ENCODE peak calls at places on chromosomes 5 and 9, in ten cellular contexts. L is tibial artery, P is transverse colon, N is pancreas, E is prostate gland, X is cardiac muscle cell, Z is PC-3, R is upper lobe of right lung, D is iPS DF 6.9, I is dorsolateral prefrontal cortex. J is an unnamed sample.

GRCh38 chr5:147906326-147907095 is at the start of gene C5orf46:
- DNase-seq in X (no peak), P (no peak), R (no peak), I (no peak), E (no peak), Z (peak; percentile 96), D (no peak), L (no peak), N (no peak), J (no peak)

GRCh38 chr5:143471041-143471509 is 67.6 kb upstream of the NR3C1 start:
- DNase-seq in X (no peak), N (no peak), R (no peak), E (no peak), Z (peak; percentile 6), L (no peak), I (no peak), D (no peak), P (no peak), J (no peak)

GRCh38 chr9:129237195-129237611 is 59.1 kb upstream of the IER5L start:
- DNase-seq in N (peak; percentile 15), X (no peak), P (no peak), L (no peak), Z (peak; percentile 54), R (no peak), I (no peak), D (no peak), E (no peak), J (no peak)

GRCh38 chr5:74199005-74199404 is 441.5 kb downstream of the ENC1 start:
- DNase-seq in P (no peak), Z (no peak), R (no peak), D (no peak), E (no peak), N (no peak), I (no peak), L (no peak), X (no peak), J (no peak)

GRCh38 chr9:20630241-20630943 is 8.1 kb upstream of the MLLT3 start:
- DNase-seq in R (no peak), L (no peak), I (no peak), N (no peak), Z (no peak), D (no peak), E (no peak), X (no peak), P (no peak), J (no peak)

GRCh38 chr9:116081437-116082110 is 72.0 kb upstream of the PAPPA start:
- DNase-seq in R (no peak), Z (no peak), I (no peak), D (no peak), P (no peak), X (no peak), N (no peak), E (no peak), L (no peak), J (no peak)

GRCh38 chr5:32283539-32284377 is 29.0 kb downstream of the MTMR12 start:
- DNase-seq in I (no peak), X (no peak), L (no peak), N (no peak), D (no peak), E (no peak), P (no peak), Z (peak; percentile 28), R (no peak), J (no peak)

GRCh38 chr9:81423589-81424326 is 265.6 kb downstream of the TLE1 start:
- DNase-seq in R (no peak), X (no peak), E (no peak), L (no peak), N (no peak), D (no peak), I (no peak), P (no peak), Z (no peak), J (no peak)

GRCh38 chr9:70466976-70467551 is 52.6 kb upstream of the KLF9 start:
- DNase-seq in N (no peak), X (no peak), L (no peak), R (no peak), P (no peak), E (no peak), Z (peak; percentile 15), D (no peak), I (no peak), J (no peak)

GRCh38 chr9:4143951-4144717 is 155.7 kb downstream of the GLIS3 start:
- DNase-seq in D (no peak), Z (peak; percentile 76), L (no peak), R (no peak), I (no peak), E (no peak), X (no peak), N (no peak), P (no peak), J (no peak)

DNA sequence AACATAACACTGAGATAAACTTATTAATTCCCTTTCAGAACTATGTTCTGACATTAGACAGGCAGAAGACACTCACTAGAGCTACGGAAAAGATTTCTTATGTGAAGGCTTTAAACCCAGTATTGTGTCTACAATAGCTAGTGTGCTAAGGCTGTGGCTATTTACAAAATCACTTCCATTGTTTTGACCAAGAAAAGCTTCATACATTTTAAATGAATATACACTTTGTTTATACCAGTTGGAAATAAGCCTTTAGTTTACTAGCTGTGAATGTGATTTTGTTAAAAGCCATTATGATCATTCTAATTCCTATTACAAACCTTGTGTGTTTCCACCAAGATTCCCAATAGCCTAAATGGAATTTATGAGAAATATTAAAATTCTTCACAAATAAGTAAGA is 83.0 kb downstream of the AGTPBP1 start:
- DNase-seq in N (no peak), E (no peak), D (no peak), P (no peak), L (no peak), I (no peak), R (no peak), X (no peak), Z (no peak), J (no peak)
- H3K27ac ChIP-seq in N (no peak overlapping the region), E (no peak overlapping the region), D (no peak overlapping the region), P (no peak overlapping the region), L (no peak overlapping the region), I (peak overlapping the region; percentile 94), R (no peak overlapping the region), X (no peak overlapping the region), Z (no peak overlapping the region), J (peak overlapping the region; percentile 93)

DNA sequence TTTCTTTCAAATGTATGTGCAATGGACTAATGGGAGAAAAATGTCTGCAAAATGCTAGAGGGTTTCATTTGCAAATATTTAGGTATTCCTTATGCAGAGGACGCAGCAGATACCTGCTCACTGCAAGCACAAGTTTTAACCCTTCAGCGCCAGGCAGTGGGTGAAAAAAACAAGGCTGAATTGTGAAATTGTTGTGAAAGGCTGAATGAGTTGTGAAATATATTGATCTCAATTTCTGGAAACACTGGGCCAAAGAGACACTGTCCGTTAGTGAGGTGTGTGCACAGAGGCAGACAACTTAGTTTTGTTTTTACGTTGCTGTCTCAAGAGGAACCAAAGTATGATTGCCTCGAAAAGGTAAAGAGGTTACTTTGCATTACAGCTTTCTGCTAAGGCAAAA is 18.8 kb downstream of the FUBP3 start:
- DNase-seq in R (no peak), Z (no peak), D (no peak), P (no peak), L (no peak), X (no peak), E (no peak), N (no peak), I (no peak), J (no peak)
- H3K27ac ChIP-seq in R (no peak overlapping the region), Z (no peak overlapping the region), D (no peak overlapping the region), P (no peak overlapping the region), L (no peak overlapping the region), X (no peak overlapping the region), E (no peak overlapping the region), N (no peak overlapping the region), I (no peak overlapping the region), J (no peak overlapping the region)

GRCh38 chr5:103101079-103101732 is 18.7 kb downstream of the GIN1 start:
- DNase-seq in D (no peak), Z (no peak), L (no peak), X (no peak), P (no peak), R (no peak), I (no peak), N (no peak), E (no peak), J (no peak)
- H3K27ac ChIP-seq in D (no peak overlapping the region), Z (no peak overlapping the region), L (no peak overlapping the region), X (no peak overlapping the region), P (no peak overlapping the region), R (no peak overlapping the region), I (no peak overlapping the region), N (no peak overlapping the region), E (no peak overlapping the region), J (no peak overlapping the region)

GRCh38 chr9:87501806-87502205 is 4.1 kb downstream of the DAPK1 start:
- DNase-seq in D (no peak), X (no peak), R (no peak), Z (no peak), L (no peak), I (no peak), P (no peak), N (no peak), E (no peak), J (no peak)
- H3K27ac ChIP-seq in D (no peak overlapping the region), X (no peak overlapping the region), R (peak overlapping the region; percentile 63), Z (no peak overlapping the region), L (no peak overlapping the region), I (no peak overlapping the region), P (peak overlapping the region; percentile 86), N (no peak overlapping the region), E (no peak overlapping the region), J (no peak overlapping the region)

GRCh38 chr9:124216474-124217176 is 41.1 kb upstream of the NEK6 start:
- DNase-seq in R (peak; percentile 71), X (no peak), N (no peak), P (peak; percentile 56), D (no peak), I (no peak), L (no peak), Z (no peak), E (no peak), J (no peak)

GRCh38 chr9:124220551-124221451 is 36.9 kb upstream of the NEK6 start:
- DNase-seq in D (no peak), E (peak; percentile 87), I (no peak), X (no peak), Z (peak; percentile 93), R (peak; percentile 59), L (peak; percentile 46), P (peak; percentile 60), N (peak; percentile 81), J (peak; percentile 31)

GRCh38 chr9:124219290-124219605 is 38.5 kb upstream of the NEK6 start:
- DNase-seq in Z (no peak), E (no peak), N (no peak), X (no peak), D (no peak), P (no peak), L (no peak), R (no peak), I (no peak), J (no peak)

GRCh38 chr9:124217839-124218437 is 39.8 kb upstream of the NEK6 start:
- DNase-seq in N (no peak), X (no peak), E (no peak), D (no peak), P (no peak), I (no peak), Z (no peak), L (no peak), R (peak; percentile 63), J (no peak)

GRCh38 chr9:124218438-124219289 is 39.1 kb upstream of the NEK6 start:
- DNase-seq in I (no peak), L (peak; percentile 64), R (peak; percentile 76), N (no peak), Z (peak; percentile 74), P (peak; percentile 77), X (no peak), E (no peak), D (no peak), J (no peak)
- H3K27ac ChIP-seq in I (no peak overlapping the region), L (no peak overlapping the region), R (peak overlapping the region; percentile 37), N (no peak overlapping the region), Z (peak overlapping the region; percentile 49), P (peak overlapping the region; percentile 65), X (no peak overlapping the region), E (no peak overlapping the region), D (no peak overlapping the region), J (no peak overlapping the region)